ENCODE peak calls at places on chromosomes 4 and X, in nine cellular contexts. A is AG20443; C is iPS DF 6.9; S is head of caudate nucleus; J is body of pancreas; G is C1 segment of cervical spinal cord; V is activated CD4-positive, alpha-beta memory T cell treated with anti-CD3 and anti-CD28 coated beads, Interleukin-2, amount 10 ng/mL, durations not matched to agents 7 days and 5 days; W is neural crest cell; Q is A549. N is an unnamed sample.

GRCh38 chr4:77797239-77797638 is 21.9 kb downstream of the CNOT6L start:
- DNase-seq in A (no peak), S (no peak), G (no peak), Q (peak; percentile 14), C (no peak), V (no peak), W (no peak), J (no peak), N (no peak)

GRCh38 chr4:142408003-142408441 is 438.1 kb downstream of the INPP4B start:
- DNase-seq in C (no peak), W (no peak), G (no peak), S (no peak), A (peak; percentile 27), J (no peak), V (no peak), Q (peak; percentile 84), N (no peak)

GRCh38 chr4:156779046-156779445 is 192.6 kb downstream of the PDGFC start:
- DNase-seq in A (no peak), V (no peak), W (no peak), S (no peak), C (no peak), G (no peak), Q (no peak), J (no peak), N (no peak)

GRCh38 chrX:109537324-109537665 is 651 bp downstream of the NXT2 start:
- DNase-seq in V (peak; percentile 13), C (no peak), A (peak; percentile 30), J (peak; percentile 60), G (no peak), Q (peak; percentile 64), W (no peak), S (no peak), N (no peak)

GRCh38 chr4:15755321-15755750 is 22.8 kb upstream of the CD38 start:
- DNase-seq in W (no peak), Q (no peak), S (no peak), C (no peak), A (no peak), V (peak; percentile 59), J (no peak), G (no peak), N (no peak)

GRCh38 chrX:107730298-107730655 is 45.3 kb downstream of the TSC22D3 start:
- DNase-seq in W (no peak), C (no peak), S (no peak), Q (no peak), J (no peak), A (no peak), V (no peak), G (no peak), N (no peak)

GRCh38 chr4:2250003-2250763 is 8.3 kb upstream of the HAUS3 start:
- DNase-seq in S (peak; percentile 2), Q (no peak), W (peak; percentile 1), G (no peak), V (peak; percentile 13), A (no peak), J (peak; percentile 11), C (no peak), N (no peak)

GRCh38 chr4:71472946-71473345 is 134.1 kb downstream of the SLC4A4 start:
- DNase-seq in G (no peak), J (no peak), A (peak; percentile 65), Q (peak; percentile 1), C (no peak), W (no peak), S (no peak), V (no peak), N (no peak)

GRCh38 chrX:19990225-19990518 is 689 bp downstream of the BCLAF3 start:
- DNase-seq in Q (no peak), W (peak; percentile 1), S (no peak), G (no peak), J (no peak), A (no peak), V (no peak), C (no peak), N (no peak)

GRCh38 chrX:21806691-21807090 is 32.7 kb upstream of the MBTPS2 start:
- DNase-seq in W (no peak), Q (peak; percentile 6), S (no peak), G (no peak), J (no peak), V (no peak), A (no peak), C (no peak), N (no peak)

GRCh38 chr4:74376888-74377483 is 12.0 kb downstream of the EREG start:
- DNase-seq in G (no peak), W (no peak), V (no peak), Q (peak; percentile 67), A (peak; percentile 59), J (no peak), S (no peak), C (no peak), N (no peak)

GRCh38 chr4:70903282-70903603 is 1.1 kb downstream of the MOB1B start:
- DNase-seq in Q (no peak), C (no peak), A (no peak), G (no peak), W (peak; percentile 12), S (no peak), J (no peak), V (no peak), N (no peak)

GRCh38 chr4:149961876-149962597 is 116.2 kb upstream of the DCLK2 start:
- DNase-seq in C (no peak), A (peak; percentile 20), J (no peak), W (no peak), V (no peak), G (no peak), S (no peak), Q (peak; percentile 28), N (no peak)

GRCh38 chrX:50180073-50180940 is 20.5 kb downstream of the AKAP4 start:
- DNase-seq in J (no peak), A (no peak), W (no peak), V (no peak), Q (peak; percentile 12), S (no peak), C (no peak), G (peak; percentile 0), N (no peak)

GRCh38 chr4:172692701-172693100 is 475.9 kb upstream of the GALNT7 start:
- DNase-seq in W (no peak), C (no peak), V (no peak), G (no peak), A (no peak), S (no peak), Q (no peak), J (no peak), N (no peak)

GRCh38 chr4:71293705-71294104 is 45.1 kb upstream of the SLC4A4 start:
- DNase-seq in V (no peak), S (peak; percentile 39), G (no peak), Q (no peak), W (no peak), C (no peak), J (no peak), A (peak; percentile 44), N (no peak)

GRCh38 chr4:21991050-21991449 is 42.5 kb upstream of the KCNIP4 start:
- DNase-seq in W (no peak), J (no peak), V (no peak), A (no peak), S (no peak), Q (no peak), C (no peak), G (no peak), N (no peak)

GRCh38 chr4:15035152-15035551 is 32.9 kb downstream of the CPEB2 start:
- DNase-seq in J (no peak), A (no peak), G (no peak), C (no peak), W (no peak), Q (no peak), S (no peak), V (no peak), N (no peak)

GRCh38 chr4:186249785-186250739 is 15.9 kb upstream of the F11 start:
- DNase-seq in V (no peak), S (no peak), A (no peak), C (no peak), J (no peak), Q (no peak), G (no peak), W (no peak), N (no peak)

GRCh38 chr4:32472918-32473317 is 1752.7 kb downstream of the PCDH7 start:
- DNase-seq in C (no peak), V (no peak), A (no peak), Q (no peak), W (no peak), J (no peak), G (no peak), S (no peak), N (no peak)

N was measured in nucleus accumbens.